ENCODE peak calls at places on chromosomes 3 and 15, in eight cellular contexts. V is PC-9, G is body of pancreas, A is fibroblast of lung, I is bronchial epithelial cell, F is PC-3, H is cardiac muscle cell, M is brain microvascular endothelial cell. K is an unnamed sample.

GRCh38 chr3:120102232-120102631 is 8.0 kb upstream of the GSK3B start:
- DNase-seq in V (no peak), G (no peak), A (peak), I (no peak), F (no peak), H (no peak), M (no peak), K (no peak)

GRCh38 chr3:27630892-27631291 is 91.2 kb downstream of the EOMES start:
- DNase-seq in V (peak), G (no peak), A (peak), I (peak), F (peak), H (no peak), M (no peak), K (peak)

GRCh38 chr3:134496481-134497071 is 10.7 kb downstream of the CEP63 start:
- DNase-seq in V (no peak), G (no peak), A (peak), I (peak), F (no peak), H (no peak), M (no peak), K (no peak)

GRCh38 chr3:33883538-33884203 is 85.2 kb downstream of the PDCD6IP start:
- DNase-seq in V (no peak), G (peak), A (peak), I (peak), F (peak), H (peak), M (peak), K (peak)

GRCh38 chr3:195441971-195442572 is 748 bp downstream of the ACAP2 start:
- DNase-seq in V (peak), G (peak), A (peak), I (peak), F (peak), H (peak), M (peak), K (peak)

GRCh38 chr15:28957606-28958498 is 72.1 kb downstream of the APBA2 start:
- DNase-seq in V (no peak), G (no peak), A (no peak), I (no peak), F (no peak), H (no peak), M (no peak), K (no peak)

GRCh38 chr3:40546811-40547210 is 22.1 kb downstream of the ZNF621 start:
- DNase-seq in V (no peak), G (no peak), A (peak), I (peak), F (peak), H (peak), M (peak), K (peak)

GRCh38 chr15:83512459-83512858 is 65.3 kb downstream of the SH3GL3 start:
- DNase-seq in V (no peak), G (no peak), A (no peak), I (no peak), F (no peak), H (no peak), M (no peak), K (no peak)

GRCh38 chr3:98039322-98040024 is 4.4 kb upstream of the GABRR3 start:
- DNase-seq in V (peak), G (peak), A (peak), I (peak), F (peak), H (peak), M (peak), K (peak)

GRCh38 chr3:184524981-184525336 is 36.6 kb upstream of the EPHB3 start:
- DNase-seq in V (no peak), G (no peak), A (no peak), I (peak), F (no peak), H (no peak), M (no peak), K (no peak)

GRCh38 chr15:50353999-50354837 is 780 bp downstream of the GABPB1 start:
- DNase-seq in V (peak), G (peak), A (peak), I (peak), F (peak), H (peak), M (peak), K (peak)

GRCh38 chr3:112858410-112859069 is 11.9 kb upstream of the CD200R1L start:
- DNase-seq in V (no peak), G (peak), A (peak), I (peak), F (no peak), H (peak), M (peak), K (peak)

GRCh38 chr3:73480187-73480672 is 144.5 kb downstream of the PDZRN3 start:
- DNase-seq in V (no peak), G (peak), A (no peak), I (no peak), F (no peak), H (peak), M (no peak), K (peak)

GRCh38 chr3:160784853-160785252 is 28.8 kb downstream of the PPM1L start:
- DNase-seq in V (peak), G (peak), A (no peak), I (peak), F (peak), H (peak), M (no peak), K (no peak)

GRCh38 chr3:45105855-45106655 is 40.1 kb downstream of the CDCP1 start:
- DNase-seq in V (no peak), G (no peak), A (peak), I (peak), F (peak), H (peak), M (peak), K (peak)

GRCh38 chr3:153970047-153970446 is 151.1 kb upstream of the ARHGEF26 start:
- DNase-seq in V (no peak), G (no peak), A (no peak), I (peak), F (peak), H (no peak), M (no peak), K (no peak)

GRCh38 chr3:59756930-59757329 is 707.1 kb upstream of the CFAP20DC start:
- DNase-seq in V (no peak), G (no peak), A (no peak), I (no peak), F (no peak), H (no peak), M (no peak), K (no peak)

GRCh38 chr3:166211451-166211850 is 374.2 kb upstream of the BCHE start:
- DNase-seq in V (no peak), G (no peak), A (no peak), I (no peak), F (no peak), H (no peak), M (no peak), K (no peak)

GRCh38 chr3:170790591-170790990 is 79.4 kb downstream of the RPL22L1 start:
- DNase-seq in V (no peak), G (no peak), A (no peak), I (no peak), F (peak), H (no peak), M (no peak), K (no peak)

GRCh38 chr15:78679089-78679511 is 38.1 kb upstream of the CHRNB4 start:
- DNase-seq in V (no peak), G (no peak), A (no peak), I (no peak), F (no peak), H (no peak), M (no peak), K (no peak)

GRCh38 chr15:67172172-67172571 is 82.3 kb downstream of the AAGAB start:
- DNase-seq in V (no peak), G (no peak), A (no peak), I (peak), F (peak), H (no peak), M (no peak), K (no peak)

GRCh38 chr3:60096403-60096802 is 1046.6 kb upstream of the CFAP20DC start:
- DNase-seq in V (no peak), G (no peak), A (no peak), I (no peak), F (no peak), H (no peak), M (peak), K (no peak)

GRCh38 chr3:195263193-195263924 is 7.6 kb downstream of the XXYLT1 start:
- DNase-seq in V (peak), G (no peak), A (no peak), I (peak), F (no peak), H (peak), M (no peak), K (no peak)

GRCh38 chr15:83611312-83611711 is 42.6 kb upstream of the ADAMTSL3 start:
- DNase-seq in V (no peak), G (peak), A (no peak), I (no peak), F (no peak), H (no peak), M (no peak), K (no peak)

GRCh38 chr3:159852821-159853505 is 135.7 kb upstream of the IL12A start:
- DNase-seq in V (peak), G (no peak), A (peak), I (peak), F (peak), H (peak), M (peak), K (peak)

GRCh38 chr3:73448761-73449290 is 175.9 kb downstream of the PDZRN3 start:
- DNase-seq in V (no peak), G (no peak), A (no peak), I (no peak), F (no peak), H (no peak), M (no peak), K (no peak)

GRCh38 chr15:31574761-31575160 is 248.1 kb downstream of the KLF13 start:
- DNase-seq in V (no peak), G (no peak), A (no peak), I (no peak), F (no peak), H (peak), M (no peak), K (no peak)

GRCh38 chr15:96297783-96298182 is 32.7 kb upstream of the NR2F2 start:
- DNase-seq in V (no peak), G (no peak), A (no peak), I (no peak), F (no peak), H (no peak), M (no peak), K (no peak)

GRCh38 chr15:57305009-57305408 is 71.3 kb upstream of the CGNL1 start:
- DNase-seq in V (no peak), G (no peak), A (no peak), I (no peak), F (no peak), H (no peak), M (no peak), K (no peak)

GRCh38 chr3:185733980-185734724 is 90.7 kb downstream of the IGF2BP2 start:
- DNase-seq in V (peak), G (peak), A (peak), I (peak), F (peak), H (peak), M (peak), K (peak)

GRCh38 chr3:187986514-187986934 is 167.4 kb upstream of the LPP start:
- DNase-seq in V (peak), G (no peak), A (peak), I (peak), F (peak), H (peak), M (peak), K (peak)

GRCh38 chr3:155418426-155418825 is 124.9 kb upstream of the STRIT1 start:
- DNase-seq in V (no peak), G (peak), A (peak), I (no peak), F (no peak), H (peak), M (peak), K (no peak)

GRCh38 chr15:67914537-67915373 is 74.9 kb upstream of the RNU6-1 start:
- DNase-seq in V (no peak), G (peak), A (peak), I (peak), F (peak), H (peak), M (peak), K (peak)

GRCh38 chr15:52098328-52098727 is 14.2 kb downstream of the BCL2L10 start:
- DNase-seq in V (no peak), G (no peak), A (no peak), I (no peak), F (no peak), H (peak), M (no peak), K (no peak)

GRCh38 chr3:42732829-42733459 is 30.3 kb upstream of the HHATL start:
- DNase-seq in V (no peak), G (no peak), A (no peak), I (no peak), F (peak), H (no peak), M (no peak), K (no peak)

GRCh38 chr3:32304510-32304909 is 66.0 kb downstream of the CMTM8 start:
- DNase-seq in V (no peak), G (no peak), A (no peak), I (no peak), F (no peak), H (no peak), M (no peak), K (no peak)

GRCh38 chr15:63083046-63083445 is 38.6 kb upstream of the LACTB start:
- DNase-seq in V (no peak), G (no peak), A (no peak), I (no peak), F (no peak), H (no peak), M (no peak), K (no peak)

GRCh38 chr3:194512895-194513601 is 26.2 kb upstream of the ATP13A3 start:
- DNase-seq in V (peak), G (peak), A (peak), I (no peak), F (peak), H (peak), M (no peak), K (no peak)

GRCh38 chr3:129690963-129691362 is 84.5 kb upstream of the PLXND1 start:
- DNase-seq in V (no peak), G (no peak), A (no peak), I (no peak), F (no peak), H (no peak), M (no peak), K (no peak)
- H3K4me3 ChIP-seq in V (no peak), G (no peak), A (no peak), I (no peak), F (no peak), H (no peak), M (no peak), K (no peak)

DNA sequence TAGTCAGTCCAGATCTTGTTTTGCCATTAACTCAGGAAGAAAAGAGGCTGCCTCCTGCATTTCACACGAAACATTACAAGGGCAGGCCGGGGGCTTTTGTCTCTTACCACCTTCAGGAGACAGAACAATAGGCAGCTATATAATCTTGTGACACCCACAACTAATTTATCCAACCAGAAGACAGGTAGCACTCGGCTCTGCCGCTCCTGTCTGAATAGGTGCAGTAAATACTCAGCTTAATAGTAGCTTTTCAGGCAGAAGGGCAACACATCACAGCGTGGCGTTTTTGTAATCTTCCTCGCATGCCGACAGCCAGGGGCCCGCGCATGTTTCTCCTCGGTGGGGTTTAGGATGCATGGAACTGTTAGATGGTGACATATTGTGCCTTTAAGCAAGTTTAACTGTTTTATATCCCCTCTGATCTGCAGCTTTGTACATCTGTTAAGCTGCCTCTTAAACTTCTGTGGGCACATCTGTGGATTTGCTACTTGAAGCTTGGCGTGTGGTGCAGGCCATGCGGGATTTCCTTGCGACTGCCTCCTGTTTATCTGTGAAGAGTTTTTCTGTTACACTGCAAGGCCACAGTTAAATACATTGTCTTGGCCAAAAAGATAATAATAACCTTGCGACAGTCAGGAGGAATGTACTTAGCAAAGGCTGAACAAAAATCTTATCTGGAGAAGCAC is 123.2 kb upstream of the BNIP2 start:
- DNase-seq in V (no peak), G (no peak), A (no peak), I (no peak), F (no peak), H (no peak), M (no peak), K (no peak)
- TF ChIP-seq CTCF in V (no peak), G (no peak), A (no peak), I (no peak), F (no peak), H (no peak), M (no peak), K (peak)

DNA sequence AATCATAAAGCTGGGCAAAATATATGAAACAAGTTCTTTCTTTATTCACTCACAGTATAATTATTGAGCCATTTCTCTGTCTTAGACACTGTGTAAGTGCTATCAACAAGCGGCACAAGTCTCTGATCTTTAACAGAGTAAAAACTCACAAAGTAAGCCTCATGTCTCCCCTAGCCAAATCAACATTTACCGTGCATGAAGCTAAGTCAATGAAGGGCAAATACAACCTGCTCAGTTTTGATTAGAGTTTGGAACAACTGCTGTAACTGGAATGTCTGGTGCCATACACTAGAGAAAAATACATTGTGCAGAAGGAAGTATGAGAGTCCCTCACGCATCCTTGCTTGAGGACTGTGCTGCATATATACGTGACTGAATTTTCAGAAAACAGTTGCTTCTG is 291.0 kb upstream of the EPHA3 start:
- DNase-seq in V (no peak), G (no peak), A (no peak), I (no peak), F (no peak), H (no peak), M (no peak), K (no peak)
- H3K4me3 ChIP-seq in V (no peak), G (no peak), A (no peak), I (no peak), F (no peak), H (no peak), M (no peak), K (no peak)

GRCh38 chr15:90876512-90877170 is 7.7 kb upstream of the FES start:
- DNase-seq in V (no peak), G (no peak), A (no peak), I (no peak), F (no peak), H (no peak), M (no peak), K (no peak)

GRCh38 chr15:90878660-90879059 is 5.6 kb upstream of the FES start:
- DNase-seq in V (no peak), G (no peak), A (no peak), I (no peak), F (no peak), H (no peak), M (no peak), K (no peak)

GRCh38 chr15:90876046-90876445 is 7.7 kb downstream of the FURIN start:
- DNase-seq in V (no peak), G (no peak), A (no peak), I (no peak), F (no peak), H (no peak), M (no peak), K (no peak)

GRCh38 chr15:90877996-90878395 is 6.3 kb upstream of the FES start:
- DNase-seq in V (no peak), G (no peak), A (no peak), I (no peak), F (no peak), H (no peak), M (no peak), K (no peak)

GRCh38 chr15:90877315-90877714 is 7.0 kb upstream of the FES start:
- DNase-seq in V (no peak), G (no peak), A (no peak), I (no peak), F (no peak), H (no peak), M (no peak), K (no peak)
- TF ChIP-seq CTCF in V (no peak), G (no peak), A (no peak), I (no peak), F (no peak), H (no peak), M (no peak), K (no peak)

GRCh38 chr3:197858598-197858997 is 67.5 kb downstream of the LRCH3 start:
- DNase-seq in V (no peak), G (no peak), A (no peak), I (no peak), F (no peak), H (no peak), M (no peak), K (no peak)
- H3K4me3 ChIP-seq in V (no peak), G (no peak), A (no peak), I (no peak), F (no peak), H (no peak), M (no peak), K (no peak)